ENCODE peak calls at places on chromosome 1, in four cellular contexts. P, L, S and Y are unnamed samples.

GRCh38 chr1:77847621-77848080 is 40.8 kb upstream of the NEXN start:
- ATAC-seq in P (no peak), L (no peak), S (no peak), Y (no peak)

GRCh38 chr1:175009532-175009931 is 9.8 kb downstream of the CACYBP start:
- ATAC-seq in P (no peak), L (no peak), S (no peak), Y (no peak)

GRCh38 chr1:33143698-33144097 is 38.1 kb downstream of the TRIM62 start:
- ATAC-seq in P (no peak), L (no peak), S (no peak), Y (no peak)

GRCh38 chr1:172241540-172241939 is 178.9 kb upstream of the C1orf105 start:
- ATAC-seq in P (no peak), L (no peak), S (no peak), Y (no peak)

GRCh38 chr1:45623972-45624371 is at the start of gene CCDC17:
- ATAC-seq in P (no peak), L (peak; percentile 67), S (no peak), Y (no peak)

GRCh38 chr1:183986941-183987340 is 50.6 kb downstream of the COLGALT2 start:
- ATAC-seq in P (no peak), L (no peak), S (no peak), Y (no peak)

GRCh38 chr1:202571719-202572339 is 138.4 kb downstream of the SYT2 start:
- ATAC-seq in P (no peak), L (no peak), S (no peak), Y (no peak)

GRCh38 chr1:154791292-154792278 is 78.5 kb downstream of the KCNN3 start:
- ATAC-seq in P (peak; percentile 28), L (peak; percentile 57), S (peak; percentile 60), Y (no peak)

GRCh38 chr1:45498279-45498678 is 1.6 kb downstream of the CCDC163 start:
- ATAC-seq in P (no peak), L (no peak), S (no peak), Y (no peak)

GRCh38 chr1:185663332-185663731 is 70.9 kb upstream of the HMCN1 start:
- ATAC-seq in P (no peak), L (no peak), S (no peak), Y (no peak)

GRCh38 chr1:164930833-164931232 is 371.8 kb downstream of the PBX1 start:
- ATAC-seq in P (peak; percentile 59), L (no peak), S (no peak), Y (no peak)

GRCh38 chr1:223827193-223827663 is 18.5 kb downstream of the TP53BP2 start:
- ATAC-seq in P (peak; percentile 47), L (peak; percentile 54), S (no peak), Y (no peak)

GRCh38 chr1:151475175-151475574 is 15.9 kb upstream of the POGZ start:
- ATAC-seq in P (no peak), L (no peak), S (no peak), Y (no peak)

GRCh38 chr1:46488343-46489168 is 1.1 kb upstream of the DMBX1 start:
- ATAC-seq in P (no peak), L (no peak), S (no peak), Y (no peak)

GRCh38 chr1:8357329-8358101 is 39.6 kb downstream of the SLC45A1 start:
- ATAC-seq in P (peak; percentile 15), L (no peak), S (no peak), Y (no peak)

GRCh38 chr1:183365676-183366075 is 52.5 kb downstream of the NMNAT2 start:
- ATAC-seq in P (peak; percentile 55), L (no peak), S (no peak), Y (no peak)

GRCh38 chr1:230195199-230195598 is 128.2 kb downstream of the GALNT2 start:
- ATAC-seq in P (no peak), L (no peak), S (no peak), Y (no peak)

GRCh38 chr1:91569411-91570104 is 68.9 kb downstream of the CDC7 start:
- ATAC-seq in P (peak; percentile 97), L (peak; percentile 96), S (no peak), Y (peak; percentile 95)

GRCh38 chr1:147527941-147528936 is 13.1 kb upstream of the BCL9 start:
- ATAC-seq in P (no peak), L (no peak), S (no peak), Y (no peak)

GRCh38 chr1:57319165-57319564 is 104.7 kb downstream of the DAB1 start:
- ATAC-seq in P (no peak), L (no peak), S (no peak), Y (no peak)

GRCh38 chr1:209844695-209845404 is 17.1 kb downstream of the UTP25 start:
- ATAC-seq in P (peak; percentile 26), L (no peak), S (no peak), Y (no peak)

GRCh38 chr1:211934315-211934714 is 101.0 kb downstream of the INTS7 start:
- ATAC-seq in P (no peak), L (no peak), S (no peak), Y (no peak)

GRCh38 chr1:93021539-93022134 is 57.4 kb upstream of the MTF2 start:
- ATAC-seq in P (no peak), L (peak; percentile 75), S (peak; percentile 83), Y (no peak)

GRCh38 chr1:236058141-236058626 is 6.7 kb downstream of the NID1 start:
- ATAC-seq in P (no peak), L (no peak), S (peak; percentile 37), Y (no peak)

GRCh38 chr1:176382163-176382562 is 80.8 kb upstream of the PAPPA2 start:
- ATAC-seq in P (no peak), L (no peak), S (no peak), Y (no peak)

GRCh38 chr1:2623571-2624337 is 9.1 kb downstream of the MMEL1 start:
- ATAC-seq in P (no peak), L (no peak), S (no peak), Y (no peak)

GRCh38 chr1:206568256-206568655 is 44.0 kb downstream of the EIF2D start:
- ATAC-seq in P (peak; percentile 15), L (no peak), S (no peak), Y (no peak)

GRCh38 chr1:224373008-224373590 is 16.4 kb downstream of the CNIH4 start:
- ATAC-seq in P (no peak), L (no peak), S (no peak), Y (no peak)

GRCh38 chr1:12341667-12342066 is 111.8 kb downstream of the VPS13D start:
- ATAC-seq in P (no peak), L (no peak), S (no peak), Y (no peak)

GRCh38 chr1:242428403-242429190 is 95.9 kb downstream of the PLD5 start:
- ATAC-seq in P (no peak), L (no peak), S (no peak), Y (no peak)

GRCh38 chr1:85330206-85330605 is 53.8 kb upstream of the BCL10 start:
- ATAC-seq in P (peak; percentile 45), L (peak; percentile 47), S (no peak), Y (peak; percentile 76)

GRCh38 chr1:119799599-119800177 is 11.6 kb downstream of the REG4 start:
- ATAC-seq in P (no peak), L (no peak), S (no peak), Y (no peak)

GRCh38 chr1:211699059-211699458 is 23.6 kb upstream of the NEK2 start:
- ATAC-seq in P (no peak), L (no peak), S (no peak), Y (no peak)

GRCh38 chr1:93685918-93686317 is 4.3 kb upstream of the BCAR3 start:
- ATAC-seq in P (no peak), L (no peak), S (peak; percentile 31), Y (no peak)

GRCh38 chr1:81155131-81155530 is 645.6 kb upstream of the ADGRL2 start:
- ATAC-seq in P (no peak), L (no peak), S (no peak), Y (no peak)

GRCh38 chr1:41277371-41277994 is 35.4 kb upstream of the SCMH1 start:
- ATAC-seq in P (no peak), L (no peak), S (peak; percentile 34), Y (no peak)

GRCh38 chr1:201405484-201405831 is 6.3 kb upstream of the LAD1 start:
- ATAC-seq in P (no peak), L (no peak), S (no peak), Y (no peak)

GRCh38 chr1:208117410-208117809 is 126.8 kb downstream of the PLXNA2 start:
- ATAC-seq in P (peak; percentile 29), L (peak; percentile 34), S (no peak), Y (no peak)